ENCODE peak calls at places on chromosomes 5 and 9, in eight cellular contexts. One of them, this sample, is unnamed.

GRCh38 chr9:129507805-129508204 is 113.1 kb downstream of the C9orf50 start:
- DNase-seq in Calu3: no peak
- DNase-seq in stimulated activated CD4-positive, alpha-beta T cell treated with anti-CD3 and anti-CD28 coated beads, TNF-alpha, amount 100 ng/mL, for 4 hours: no peak
- DNase-seq in H9: no peak
- DNase-seq in AG10803: no peak
- DNase-seq in amygdala: no peak
- DNase-seq in fibroblast of the aortic adventitia: no peak
- DNase-seq in heart left ventricle: no peak
- DNase-seq in this sample: no peak

GRCh38 chr5:31149072-31149471 is 44.4 kb upstream of the CDH6 start:
- DNase-seq in Calu3: no peak
- DNase-seq in stimulated activated CD4-positive, alpha-beta T cell treated with anti-CD3 and anti-CD28 coated beads, TNF-alpha, amount 100 ng/mL, for 4 hours: no peak
- DNase-seq in H9: no peak
- DNase-seq in AG10803: no peak
- DNase-seq in amygdala: no peak
- DNase-seq in fibroblast of the aortic adventitia: peak; percentile 46
- DNase-seq in heart left ventricle: no peak
- DNase-seq in this sample: no peak

GRCh38 chr5:56010431-56010830 is 15.7 kb upstream of the IL6ST start:
- DNase-seq in Calu3: no peak
- DNase-seq in stimulated activated CD4-positive, alpha-beta T cell treated with anti-CD3 and anti-CD28 coated beads, TNF-alpha, amount 100 ng/mL, for 4 hours: no peak
- DNase-seq in H9: no peak
- DNase-seq in AG10803: no peak
- DNase-seq in amygdala: no peak
- DNase-seq in fibroblast of the aortic adventitia: no peak
- DNase-seq in heart left ventricle: no peak
- DNase-seq in this sample: no peak

GRCh38 chr5:84059672-84060071 is 325.0 kb downstream of the EDIL3 start:
- DNase-seq in Calu3: no peak
- DNase-seq in stimulated activated CD4-positive, alpha-beta T cell treated with anti-CD3 and anti-CD28 coated beads, TNF-alpha, amount 100 ng/mL, for 4 hours: no peak
- DNase-seq in H9: no peak
- DNase-seq in AG10803: no peak
- DNase-seq in amygdala: no peak
- DNase-seq in fibroblast of the aortic adventitia: no peak
- DNase-seq in heart left ventricle: no peak
- DNase-seq in this sample: no peak

GRCh38 chr9:113659740-113660139 is 196.2 kb downstream of the RGS3 start:
- DNase-seq in Calu3: no peak
- DNase-seq in stimulated activated CD4-positive, alpha-beta T cell treated with anti-CD3 and anti-CD28 coated beads, TNF-alpha, amount 100 ng/mL, for 4 hours: no peak
- DNase-seq in H9: no peak
- DNase-seq in AG10803: no peak
- DNase-seq in amygdala: no peak
- DNase-seq in fibroblast of the aortic adventitia: no peak
- DNase-seq in heart left ventricle: no peak
- DNase-seq in this sample: no peak

GRCh38 chr5:136780518-136780917 is 415.2 kb upstream of the TRPC7 start:
- DNase-seq in Calu3: no peak
- DNase-seq in stimulated activated CD4-positive, alpha-beta T cell treated with anti-CD3 and anti-CD28 coated beads, TNF-alpha, amount 100 ng/mL, for 4 hours: no peak
- DNase-seq in H9: no peak
- DNase-seq in AG10803: no peak
- DNase-seq in amygdala: no peak
- DNase-seq in fibroblast of the aortic adventitia: no peak
- DNase-seq in heart left ventricle: no peak
- DNase-seq in this sample: no peak

GRCh38 chr5:141524604-141525597 is 36.0 kb downstream of the PCDHGC5 start:
- DNase-seq in Calu3: peak; percentile 90
- DNase-seq in stimulated activated CD4-positive, alpha-beta T cell treated with anti-CD3 and anti-CD28 coated beads, TNF-alpha, amount 100 ng/mL, for 4 hours: peak; percentile 16
- DNase-seq in H9: peak; percentile 98
- DNase-seq in AG10803: peak; percentile 96
- DNase-seq in amygdala: peak; percentile 72
- DNase-seq in fibroblast of the aortic adventitia: peak; percentile 98
- DNase-seq in heart left ventricle: peak; percentile 91
- DNase-seq in this sample: peak; percentile 40

GRCh38 chr5:157348049-157348400 is 82.1 kb downstream of the CYFIP2 start:
- DNase-seq in Calu3: peak; percentile 15
- DNase-seq in stimulated activated CD4-positive, alpha-beta T cell treated with anti-CD3 and anti-CD28 coated beads, TNF-alpha, amount 100 ng/mL, for 4 hours: no peak
- DNase-seq in H9: no peak
- DNase-seq in AG10803: no peak
- DNase-seq in amygdala: no peak
- DNase-seq in fibroblast of the aortic adventitia: no peak
- DNase-seq in heart left ventricle: no peak
- DNase-seq in this sample: no peak

GRCh38 chr9:126676685-126677143 is 63.0 kb downstream of the LMX1B start:
- DNase-seq in Calu3: no peak
- DNase-seq in stimulated activated CD4-positive, alpha-beta T cell treated with anti-CD3 and anti-CD28 coated beads, TNF-alpha, amount 100 ng/mL, for 4 hours: no peak
- DNase-seq in H9: peak; percentile 95
- DNase-seq in AG10803: no peak
- DNase-seq in amygdala: no peak
- DNase-seq in fibroblast of the aortic adventitia: no peak
- DNase-seq in heart left ventricle: no peak
- DNase-seq in this sample: no peak

GRCh38 chr5:151178779-151179488 is 21.4 kb upstream of the ANXA6 start:
- DNase-seq in Calu3: no peak
- DNase-seq in stimulated activated CD4-positive, alpha-beta T cell treated with anti-CD3 and anti-CD28 coated beads, TNF-alpha, amount 100 ng/mL, for 4 hours: no peak
- DNase-seq in H9: no peak
- DNase-seq in AG10803: no peak
- DNase-seq in amygdala: no peak
- DNase-seq in fibroblast of the aortic adventitia: no peak
- DNase-seq in heart left ventricle: no peak
- DNase-seq in this sample: no peak

GRCh38 chr9:135098400-135099105 is 11.1 kb downstream of the OLFM1 start:
- DNase-seq in Calu3: no peak
- DNase-seq in stimulated activated CD4-positive, alpha-beta T cell treated with anti-CD3 and anti-CD28 coated beads, TNF-alpha, amount 100 ng/mL, for 4 hours: no peak
- DNase-seq in H9: peak; percentile 85
- DNase-seq in AG10803: no peak
- DNase-seq in amygdala: no peak
- DNase-seq in fibroblast of the aortic adventitia: peak; percentile 2
- DNase-seq in heart left ventricle: peak; percentile 46
- DNase-seq in this sample: no peak

GRCh38 chr9:21972361-21972760 is 21.8 kb downstream of the CDKN2A start:
- DNase-seq in Calu3: no peak
- DNase-seq in stimulated activated CD4-positive, alpha-beta T cell treated with anti-CD3 and anti-CD28 coated beads, TNF-alpha, amount 100 ng/mL, for 4 hours: no peak
- DNase-seq in H9: no peak
- DNase-seq in AG10803: no peak
- DNase-seq in amygdala: no peak
- DNase-seq in fibroblast of the aortic adventitia: no peak
- DNase-seq in heart left ventricle: no peak
- DNase-seq in this sample: no peak

GRCh38 chr5:139335811-139336210 is 5.8 kb upstream of the PAIP2 start:
- DNase-seq in Calu3: no peak
- DNase-seq in stimulated activated CD4-positive, alpha-beta T cell treated with anti-CD3 and anti-CD28 coated beads, TNF-alpha, amount 100 ng/mL, for 4 hours: no peak
- DNase-seq in H9: no peak
- DNase-seq in AG10803: no peak
- DNase-seq in amygdala: no peak
- DNase-seq in fibroblast of the aortic adventitia: no peak
- DNase-seq in heart left ventricle: no peak
- DNase-seq in this sample: no peak

GRCh38 chr9:135536166-135536565 is 9.8 kb upstream of the OBP2A start:
- DNase-seq in Calu3: no peak
- DNase-seq in stimulated activated CD4-positive, alpha-beta T cell treated with anti-CD3 and anti-CD28 coated beads, TNF-alpha, amount 100 ng/mL, for 4 hours: no peak
- DNase-seq in H9: no peak
- DNase-seq in AG10803: peak; percentile 88
- DNase-seq in amygdala: no peak
- DNase-seq in fibroblast of the aortic adventitia: peak; percentile 9
- DNase-seq in heart left ventricle: no peak
- DNase-seq in this sample: no peak

GRCh38 chr9:136403538-136403914 is 3.6 kb upstream of the SNAPC4 start:
- DNase-seq in Calu3: no peak
- DNase-seq in stimulated activated CD4-positive, alpha-beta T cell treated with anti-CD3 and anti-CD28 coated beads, TNF-alpha, amount 100 ng/mL, for 4 hours: peak; percentile 69
- DNase-seq in H9: no peak
- DNase-seq in AG10803: no peak
- DNase-seq in amygdala: no peak
- DNase-seq in fibroblast of the aortic adventitia: no peak
- DNase-seq in heart left ventricle: no peak
- DNase-seq in this sample: peak; percentile 66

GRCh38 chr5:144510845-144511580 is 340.3 kb downstream of the KCTD16 start:
- DNase-seq in Calu3: no peak
- DNase-seq in stimulated activated CD4-positive, alpha-beta T cell treated with anti-CD3 and anti-CD28 coated beads, TNF-alpha, amount 100 ng/mL, for 4 hours: no peak
- DNase-seq in H9: no peak
- DNase-seq in AG10803: no peak
- DNase-seq in amygdala: no peak
- DNase-seq in fibroblast of the aortic adventitia: no peak
- DNase-seq in heart left ventricle: no peak
- DNase-seq in this sample: no peak

GRCh38 chr5:86679529-86679928 is 61.8 kb downstream of the COX7C start:
- DNase-seq in Calu3: peak; percentile 15
- DNase-seq in stimulated activated CD4-positive, alpha-beta T cell treated with anti-CD3 and anti-CD28 coated beads, TNF-alpha, amount 100 ng/mL, for 4 hours: no peak
- DNase-seq in H9: no peak
- DNase-seq in AG10803: peak; percentile 67
- DNase-seq in amygdala: no peak
- DNase-seq in fibroblast of the aortic adventitia: peak; percentile 92
- DNase-seq in heart left ventricle: peak; percentile 32
- DNase-seq in this sample: no peak

GRCh38 chr5:154800582-154800981 is 45.4 kb downstream of the LARP1 start:
- DNase-seq in Calu3: no peak
- DNase-seq in stimulated activated CD4-positive, alpha-beta T cell treated with anti-CD3 and anti-CD28 coated beads, TNF-alpha, amount 100 ng/mL, for 4 hours: no peak
- DNase-seq in H9: no peak
- DNase-seq in AG10803: no peak
- DNase-seq in amygdala: no peak
- DNase-seq in fibroblast of the aortic adventitia: no peak
- DNase-seq in heart left ventricle: no peak
- DNase-seq in this sample: no peak

This sample was measured in T-helper 17 cell.